ENCODE peak calls at places on chromosomes 2 and 18, in ten cellular contexts. F, X, Z, U, S, N, K, O, T and G are unnamed samples.
A peak's percentile ranks its signal among the peaks of the same experiment; 100 is the strongest.

GRCh38 chr2:225270861-225271260 is 128.6 kb upstream of the NYAP2 start:
- DNase-seq in U (no peak), T (peak; percentile 82), O (peak; percentile 21), F (peak; percentile 52), X (peak; percentile 32), N (no peak), Z (no peak), K (no peak), S (no peak), G (no peak)

GRCh38 chr2:65228249-65228750 is 669 bp downstream of the ACTR2 start:
- DNase-seq in N (no peak), K (no peak), O (peak; percentile 25), T (peak; percentile 46), S (peak; percentile 54), F (no peak), U (no peak), Z (no peak), X (no peak), G (peak; percentile 19)

GRCh38 chr2:64114063-64114911 is 29.9 kb downstream of the PELI1 start:
- DNase-seq in Z (no peak), O (no peak), N (no peak), F (peak; percentile 57), K (no peak), X (no peak), S (no peak), U (no peak), T (peak; percentile 56), G (no peak)

GRCh38 chr2:42086500-42086953 is 38.7 kb downstream of the PKDCC start:
- DNase-seq in S (peak; percentile 40), T (no peak), K (no peak), O (peak; percentile 73), U (peak; percentile 40), Z (no peak), F (peak; percentile 82), N (no peak), X (peak; percentile 71), G (no peak)

GRCh38 chr2:60826126-60826525 is 55.2 kb upstream of the REL start:
- DNase-seq in N (no peak), Z (no peak), X (no peak), F (no peak), U (no peak), S (no peak), O (no peak), K (no peak), T (no peak), G (no peak)

GRCh38 chr18:22796069-22796468 is 137.1 kb upstream of the RBBP8 start:
- DNase-seq in N (no peak), S (no peak), Z (no peak), F (no peak), O (no peak), X (no peak), K (no peak), T (no peak), U (no peak), G (no peak)

GRCh38 chr2:193749485-193749884 is 1554.8 kb upstream of the TMEFF2 start:
- DNase-seq in S (no peak), X (no peak), O (no peak), U (no peak), T (no peak), F (no peak), K (no peak), N (no peak), Z (no peak), G (no peak)

GRCh38 chr2:7692657-7693161 is 775.5 kb downstream of the RNF144A start:
- DNase-seq in T (no peak), N (no peak), S (peak; percentile 30), U (no peak), Z (no peak), F (no peak), K (no peak), O (peak; percentile 43), X (no peak), G (no peak)

GRCh38 chr18:13643261-13643671 is 83.1 kb downstream of the FAM210A start:
- DNase-seq in K (no peak), O (no peak), U (no peak), F (peak; percentile 16), S (no peak), Z (no peak), N (no peak), X (no peak), T (no peak), G (no peak)

GRCh38 chr18:9868857-9869712 is 16.7 kb upstream of the TXNDC2 start:
- DNase-seq in O (no peak), X (no peak), Z (no peak), T (no peak), S (no peak), N (no peak), K (no peak), F (peak; percentile 56), U (no peak), G (no peak)

GRCh38 chr18:26655614-26656400 is 107.5 kb upstream of the KCTD1 start:
- DNase-seq in X (peak; percentile 31), U (peak; percentile 70), S (peak; percentile 69), K (peak; percentile 82), T (no peak), F (peak; percentile 89), Z (no peak), O (peak; percentile 22), N (peak; percentile 70), G (no peak)

GRCh38 chr2:99648115-99648850 is 158.5 kb upstream of the REV1 start:
- DNase-seq in Z (no peak), F (no peak), X (no peak), U (no peak), K (no peak), N (no peak), T (no peak), O (peak; percentile 38), S (no peak), G (no peak)

GRCh38 chr2:7593286-7593685 is 676.1 kb downstream of the RNF144A start:
- DNase-seq in Z (no peak), O (no peak), S (no peak), U (no peak), X (no peak), F (no peak), T (no peak), K (no peak), N (no peak), G (no peak)

GRCh38 chr2:187429989-187430388 is 18.1 kb downstream of the CALCRL start:
- DNase-seq in X (no peak), O (no peak), Z (no peak), N (no peak), S (no peak), K (no peak), T (no peak), F (no peak), U (no peak), G (no peak)

GRCh38 chr2:172674034-172674967 is 61.3 kb upstream of the RAPGEF4 start:
- DNase-seq in F (peak; percentile 90), T (no peak), U (peak; percentile 60), O (no peak), Z (no peak), K (peak; percentile 70), X (no peak), S (no peak), N (no peak), G (peak; percentile 9)

GRCh38 chr2:128949360-128949759 is 630.7 kb upstream of the HS6ST1 start:
- DNase-seq in K (no peak), N (no peak), O (no peak), Z (no peak), F (no peak), T (no peak), X (no peak), S (no peak), U (no peak), G (no peak)
- TF ChIP-seq CTCF in K (no peak), N (no peak), O (no peak), Z (no peak), F (no peak), T (no peak), X (no peak), S (no peak), U (no peak), G (no peak)

GRCh38 chr2:218293715-218294429 is 1.6 kb upstream of the TMBIM1 start:
- DNase-seq in O (no peak), S (no peak), X (no peak), N (no peak), F (no peak), U (no peak), Z (no peak), K (no peak), T (no peak), G (no peak)
- H3K27ac ChIP-seq in O (peak overlapping the region; percentile 100), S (no peak overlapping the region), X (no peak overlapping the region), N (no peak overlapping the region), F (no peak overlapping the region), U (peak overlapping the region; percentile 99), Z (peak overlapping the region; percentile 100), K (peak overlapping the region; percentile 74), T (no peak overlapping the region), G (no peak overlapping the region)

DNA sequence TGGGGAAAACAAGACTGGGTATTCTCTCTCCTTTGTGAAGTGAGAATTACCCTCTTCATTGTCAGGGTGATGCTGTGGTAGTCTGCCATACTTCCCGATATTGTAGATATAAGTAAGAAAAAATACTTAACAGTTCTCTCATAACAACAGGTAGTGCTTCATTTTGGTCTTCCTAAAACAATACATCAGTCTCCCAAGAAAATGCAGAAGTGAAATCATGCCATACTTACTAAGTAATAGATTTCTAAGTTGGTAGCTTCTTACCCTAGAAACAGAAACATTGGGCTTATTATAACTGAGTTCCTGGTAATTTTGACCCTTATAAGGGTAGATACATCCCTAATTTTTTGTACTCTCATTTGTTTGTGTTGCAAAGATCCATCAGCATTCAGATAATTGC is 460.7 kb upstream of the DCC start:
- DNase-seq in U (no peak), K (no peak), N (no peak), T (no peak), Z (no peak), F (no peak), S (no peak), O (no peak), X (no peak), G (no peak)
- H3K9me3 ChIP-seq in U (peaks cover 13% of the 10 kb centered on the region), K (no peaks in the 10 kb centered on the region), N (no peaks in the 10 kb centered on the region), T (no peaks in the 10 kb centered on the region), Z (no peaks in the 10 kb centered on the region), F (no peaks in the 10 kb centered on the region), S (no peaks in the 10 kb centered on the region), O (peaks cover 2% of the 10 kb centered on the region), X (no peaks in the 10 kb centered on the region), G (no peaks in the 10 kb centered on the region)

GRCh38 chr2:38484957-38485356 is 107.9 kb upstream of the ATL2 start:
- DNase-seq in S (no peak), F (no peak), T (no peak), U (no peak), O (no peak), K (no peak), Z (no peak), N (no peak), X (no peak), G (no peak)

GRCh38 chr2:38487852-38488251 is 110.8 kb upstream of the ATL2 start:
- DNase-seq in T (no peak), N (no peak), X (no peak), S (no peak), Z (no peak), O (no peak), U (no peak), F (no peak), K (no peak), G (no peak)

GRCh38 chr2:38486213-38487026 is 109.3 kb upstream of the ATL2 start:
- DNase-seq in K (no peak), T (no peak), X (no peak), U (no peak), Z (no peak), F (no peak), N (no peak), O (no peak), S (no peak), G (no peak)

GRCh38 chr2:38483773-38484501 is 106.9 kb upstream of the ATL2 start:
- DNase-seq in O (no peak), F (no peak), T (no peak), X (no peak), Z (no peak), S (no peak), K (no peak), U (no peak), N (no peak), G (no peak)

GRCh38 chr2:38485734-38486133 is 108.7 kb upstream of the ATL2 start:
- DNase-seq in O (no peak), T (peak; percentile 20), N (no peak), X (no peak), U (no peak), S (no peak), F (no peak), K (no peak), Z (no peak), G (no peak)
- TF ChIP-seq CTCF in O (no peak), T (peak; percentile 36), N (no peak), X (no peak), U (no peak), S (no peak), F (no peak), K (no peak), Z (no peak), G (no peak)